ENCODE peak calls at places on chromosomes 4 and X, in seven cellular contexts. R is mammary epithelial cell; P is psoas muscle; V is amniotic epithelial cell; I is coronary artery; N is CD8-positive, alpha-beta memory T cell; E is progenitor cell of endocrine pancreas. C is an unnamed sample.

GRCh38 chr4:1295405-1296055 is 5.8 kb downstream of the MAEA start:
- DNase-seq in E (no peak), V (no peak), I (no peak), R (no peak), N (no peak), P (no peak), C (no peak)

GRCh38 chrX:41051303-41051702 is 33.9 kb upstream of the USP9X start:
- DNase-seq in N (no peak), R (no peak), P (no peak), V (no peak), E (no peak), I (no peak), C (no peak)

GRCh38 chrX:1629244-1629643 is 14.4 kb downstream of the ASMT start:
- DNase-seq in N (no peak), I (no peak), E (no peak), R (no peak), V (no peak), P (no peak), C (no peak)

GRCh38 chrX:126719208-126719607 is 100.3 kb upstream of the PRR32 start:
- DNase-seq in I (no peak), E (no peak), V (no peak), P (no peak), N (no peak), R (no peak), C (no peak)

GRCh38 chrX:14056201-14056600 is 26.5 kb upstream of the GEMIN8 start:
- DNase-seq in E (no peak), N (no peak), P (no peak), R (no peak), I (no peak), V (peak), C (no peak)

GRCh38 chr4:76308548-76308947 is 2.0 kb downstream of the STBD1 start:
- DNase-seq in N (no peak), E (no peak), I (no peak), V (no peak), R (no peak), P (peak), C (no peak)

GRCh38 chr4:11596989-11597388 is 168.3 kb upstream of the HS3ST1 start:
- DNase-seq in E (no peak), N (no peak), V (no peak), P (no peak), R (no peak), I (no peak), C (no peak)

GRCh38 chr4:156615066-156615514 is 356.5 kb downstream of the PDGFC start:
- DNase-seq in E (no peak), N (no peak), R (peak), P (no peak), V (peak), I (no peak), C (no peak)

GRCh38 chr4:7818676-7819041 is 121.0 kb downstream of the AFAP1 start:
- DNase-seq in P (no peak), I (no peak), R (no peak), V (peak), E (no peak), N (no peak), C (no peak)

GRCh38 chrX:15619053-15619772 is 18.5 kb upstream of the ACE2 start:
- DNase-seq in N (no peak), R (peak), I (no peak), E (no peak), P (no peak), V (peak), C (peak)

GRCh38 chr4:153758688-153759406 is 977 bp downstream of the RNF175 start:
- DNase-seq in R (no peak), N (no peak), P (no peak), E (no peak), I (no peak), V (no peak), C (no peak)

GRCh38 chr4:188412499-188412898 is 273.3 kb downstream of the TRIML1 start:
- DNase-seq in R (no peak), V (no peak), P (no peak), N (no peak), E (no peak), I (no peak), C (no peak)

GRCh38 chr4:102627831-102628523 is 126.8 kb downstream of the NFKB1 start:
- DNase-seq in E (no peak), V (peak), N (no peak), R (peak), I (no peak), P (no peak), C (peak)

GRCh38 chr4:186604124-186604627 is 48.8 kb upstream of the MTNR1A start:
- DNase-seq in R (no peak), V (no peak), N (no peak), I (no peak), E (no peak), P (no peak), C (no peak)

GRCh38 chr4:170271723-170272122 is 182.0 kb upstream of the AADAT start:
- DNase-seq in P (no peak), E (no peak), R (peak), V (peak), N (no peak), I (no peak), C (no peak)

GRCh38 chr4:113996599-113997177 is 17.2 kb upstream of the ARSJ start:
- DNase-seq in R (peak), E (no peak), P (no peak), I (no peak), N (no peak), V (no peak), C (no peak)

GRCh38 chr4:62053974-62054373 is 853.8 kb downstream of the ADGRL3 start:
- DNase-seq in E (no peak), P (no peak), I (no peak), V (no peak), N (no peak), R (no peak), C (no peak)

GRCh38 chr4:24924309-24924781 is 11.5 kb upstream of the CCDC149 start:
- DNase-seq in E (no peak), N (no peak), I (no peak), P (no peak), V (peak), R (peak), C (no peak)

GRCh38 chr4:9927317-9928007 is 93.8 kb downstream of the SLC2A9 start:
- DNase-seq in R (no peak), N (no peak), V (no peak), I (no peak), P (no peak), E (no peak), C (no peak)

GRCh38 chr4:122602277-122603142 is 18.4 kb downstream of the IL21 start:
- DNase-seq in V (peak), R (peak), N (no peak), I (no peak), E (no peak), P (no peak), C (peak)

GRCh38 chrX:73765776-73766465 is 202.9 kb downstream of the CHIC1 start:
- DNase-seq in V (no peak), I (no peak), R (no peak), P (no peak), N (no peak), E (no peak), C (no peak)

GRCh38 chr4:3434891-3435683 is 6.7 kb upstream of the HGFAC start:
- DNase-seq in N (no peak), R (no peak), P (peak), V (no peak), I (no peak), E (no peak), C (no peak)